ENCODE peak calls at places on chromosomes 4 and X, in five cellular contexts. H, K, X, N and S are unnamed samples.

GRCh38 chr4:66613591-66613990 is 931.7 kb downstream of the CENPC start:
- DNase-seq in H (no peak), K (no peak), X (no peak), N (no peak), S (no peak)

GRCh38 chrX:129768586-129769466 is 10.9 kb upstream of the SASH3 start:
- DNase-seq in H (no peak), K (no peak), X (no peak), N (no peak), S (peak; percentile 22)

GRCh38 chr4:153555730-153556440 is 89.7 kb downstream of the TMEM131L start:
- DNase-seq in H (no peak), K (peak; percentile 10), X (peak; percentile 42), N (no peak), S (peak; percentile 91)

GRCh38 chr4:135552131-135552530 is 1350.5 kb upstream of the PABPC4L start:
- DNase-seq in H (no peak), K (no peak), X (no peak), N (no peak), S (no peak)

GRCh38 chrX:10984213-10984612 is 126.9 kb upstream of the HCCS start:
- DNase-seq in H (no peak), K (no peak), X (no peak), N (no peak), S (no peak)

GRCh38 chr4:15003891-15004700 is 1.8 kb downstream of the CPEB2 start:
- DNase-seq in H (peak; percentile 56), K (no peak), X (peak; percentile 38), N (peak; percentile 63), S (no peak)

GRCh38 chr4:105474110-105474518 is 252 bp upstream of the PPA2 start:
- DNase-seq in H (no peak), K (no peak), X (no peak), N (no peak), S (peak; percentile 62)

GRCh38 chr4:26337612-26338011 is 16.8 kb downstream of the RBPJ start:
- DNase-seq in H (no peak), K (no peak), X (no peak), N (no peak), S (no peak)

GRCh38 chr4:185219551-185220344 is 10.3 kb downstream of the SNX25 start:
- DNase-seq in H (no peak), K (no peak), X (no peak), N (no peak), S (peak; percentile 76)

DNA sequence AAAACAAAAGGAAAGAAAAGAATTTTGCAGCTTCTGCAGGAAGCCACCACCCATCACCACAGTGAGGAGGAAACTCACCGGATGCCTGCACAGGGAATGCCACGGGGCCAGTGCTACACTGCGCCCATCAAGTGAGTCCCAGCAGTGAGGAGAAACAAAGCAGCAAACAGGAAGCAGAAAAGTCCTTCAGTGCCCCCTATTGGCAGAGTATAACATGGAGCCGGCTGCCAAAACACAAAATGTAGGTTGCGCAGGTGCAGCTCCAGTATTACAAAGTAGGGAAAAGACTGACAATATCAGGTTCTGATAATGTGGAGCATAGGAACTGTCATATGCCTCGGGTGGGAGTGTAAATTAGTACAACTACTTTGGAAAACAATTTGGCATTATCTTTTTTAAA is 23.3 kb upstream of the SCML2 start:
- DNase-seq in H (no peak), K (no peak), X (no peak), N (no peak), S (no peak)
- TF ChIP-seq CTCF in H (peak; percentile 21), K (peak; percentile 56), X (no peak), N (peak; percentile 29), S (peak; percentile 46)

DNA sequence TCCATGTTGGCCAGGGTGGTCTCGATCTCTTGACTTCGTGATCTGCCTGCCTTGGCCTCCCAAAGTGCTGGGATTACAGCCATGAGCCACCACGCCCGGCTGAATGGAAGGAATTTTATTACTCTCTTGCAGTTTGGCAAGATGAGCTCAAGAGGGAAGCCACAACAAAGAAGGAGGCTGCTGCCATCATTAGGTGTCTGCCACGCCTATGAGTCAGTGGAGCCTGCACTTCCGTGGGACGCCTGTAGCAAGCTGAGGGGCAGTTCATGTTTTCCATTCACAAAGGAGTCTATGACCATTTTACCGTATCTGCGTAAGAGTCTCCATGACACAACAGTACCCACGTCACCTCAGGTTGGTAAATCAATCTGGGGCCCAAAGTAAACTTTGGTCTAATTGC is 51.2 kb upstream of the CHRNA9 start:
- DNase-seq in H (no peak), K (peak; percentile 80), X (no peak), N (peak; percentile 94), S (peak; percentile 79)
- TF ChIP-seq CTCF in H (no peak), K (no peak), X (no peak), N (peak; percentile 54), S (peak; percentile 32)

GRCh38 chrX:104668550-104668949 is 102.6 kb downstream of the IL1RAPL2 start:
- DNase-seq in H (no peak), K (no peak), X (no peak), N (no peak), S (peak; percentile 49)
- TF ChIP-seq CTCF in H (no peak), K (no peak), X (no peak), N (no peak), S (no peak)

DNA sequence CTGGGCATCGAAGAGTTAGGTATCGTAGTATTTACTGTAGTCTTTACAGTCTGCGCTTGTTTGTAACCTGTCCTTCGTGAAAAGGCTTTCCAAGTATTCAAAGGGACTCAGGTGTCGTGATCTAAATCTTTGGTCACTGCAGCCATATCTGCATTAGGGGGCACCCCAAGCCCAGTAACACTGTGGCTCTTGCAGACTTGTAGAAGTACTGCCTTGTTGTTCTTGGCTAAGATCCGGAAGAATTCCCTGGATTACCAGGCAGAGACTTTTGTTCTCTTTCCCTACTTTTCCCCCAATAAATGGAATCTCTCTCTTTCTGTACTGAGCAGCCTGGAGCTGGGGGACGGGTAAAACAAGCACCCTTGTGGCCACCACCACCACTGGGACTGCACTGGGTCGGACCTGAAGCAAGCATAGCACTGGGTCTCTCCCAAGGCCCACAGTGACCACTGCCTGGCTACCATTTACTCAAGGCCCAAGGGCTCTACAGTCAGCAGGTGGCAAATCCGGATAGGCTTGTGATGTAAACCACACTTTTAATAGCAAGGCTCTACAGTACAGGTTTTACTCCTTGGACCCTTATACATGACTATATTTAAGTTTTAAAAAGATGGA is 12.0 kb downstream of the CXorf58 start:
- DNase-seq in H (no peak), K (no peak), X (no peak), N (no peak), S (no peak)
- TF ChIP-seq CTCF in H (no peak), K (no peak), X (no peak), N (no peak), S (no peak)

DNA sequence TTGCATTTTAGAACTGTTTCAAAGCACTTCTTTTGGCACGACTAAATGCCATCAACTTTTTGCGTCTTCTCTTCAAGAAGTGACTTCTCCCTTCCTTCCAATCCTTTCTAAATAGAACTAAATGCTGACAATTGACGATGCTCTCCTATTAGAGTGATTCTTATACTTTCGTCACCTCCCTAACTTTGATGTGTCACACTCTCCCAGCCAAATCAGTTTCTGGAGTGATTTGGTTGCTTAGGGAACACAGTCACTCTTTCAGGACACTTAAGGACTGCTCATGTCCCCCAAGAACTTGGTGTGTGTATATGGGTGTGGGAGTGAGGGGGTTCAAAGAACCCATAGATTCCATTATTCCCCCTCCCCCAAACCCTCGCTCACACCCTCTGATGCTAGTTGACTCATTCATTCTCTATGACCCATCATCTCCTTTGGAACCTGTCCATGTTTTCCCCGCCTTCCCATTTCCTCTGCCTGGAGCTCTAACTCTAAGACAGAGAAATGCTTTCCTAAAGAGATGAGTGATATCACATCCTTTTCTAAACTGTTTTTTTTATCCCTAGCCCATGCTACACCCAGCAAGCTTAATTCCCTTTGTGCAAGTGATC is 26.8 kb upstream of the AREG start:
- DNase-seq in H (no peak), K (no peak), X (no peak), N (no peak), S (no peak)
- TF ChIP-seq CTCF in H (no peak), K (no peak), X (no peak), N (no peak), S (no peak)

GRCh38 chrX:17375631-17376380 is 806 bp downstream of the NHS start:
- DNase-seq in H (no peak), K (no peak), X (no peak), N (no peak), S (no peak)
- TF ChIP-seq CTCF in H (no peak), K (no peak), X (no peak), N (no peak), S (no peak)

GRCh38 chrX:25726539-25726938 is 411.6 kb upstream of the MAGEB18 start:
- DNase-seq in H (no peak), K (no peak), X (no peak), N (no peak), S (no peak)

GRCh38 chrX:25717122-25717521 is 421.0 kb upstream of the MAGEB18 start:
- DNase-seq in H (no peak), K (no peak), X (no peak), N (no peak), S (no peak)

DNA sequence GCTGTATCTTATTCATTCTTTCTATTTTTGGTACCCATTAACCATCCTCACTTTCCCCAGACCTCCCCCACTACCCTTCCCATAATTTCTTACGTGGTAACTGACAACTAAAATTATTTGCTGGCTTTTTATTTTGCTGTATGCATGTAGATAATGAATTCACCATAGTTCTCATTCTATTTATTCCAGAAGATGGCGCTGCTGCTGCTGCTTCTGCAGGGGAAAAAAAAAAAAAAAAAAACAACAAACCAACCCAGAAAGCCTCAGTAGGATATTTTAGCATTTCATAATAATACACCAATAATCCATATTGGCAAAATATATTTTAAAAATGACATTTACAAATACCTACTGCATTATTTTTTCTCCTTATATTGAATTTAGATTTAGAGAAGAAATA is 416.6 kb upstream of the MAGEB18 start:
- DNase-seq in H (no peak), K (no peak), X (no peak), N (no peak), S (no peak)
- TF ChIP-seq CTCF in H (no peak), K (peak; percentile 39), X (no peak), N (no peak), S (peak; percentile 26)

DNA sequence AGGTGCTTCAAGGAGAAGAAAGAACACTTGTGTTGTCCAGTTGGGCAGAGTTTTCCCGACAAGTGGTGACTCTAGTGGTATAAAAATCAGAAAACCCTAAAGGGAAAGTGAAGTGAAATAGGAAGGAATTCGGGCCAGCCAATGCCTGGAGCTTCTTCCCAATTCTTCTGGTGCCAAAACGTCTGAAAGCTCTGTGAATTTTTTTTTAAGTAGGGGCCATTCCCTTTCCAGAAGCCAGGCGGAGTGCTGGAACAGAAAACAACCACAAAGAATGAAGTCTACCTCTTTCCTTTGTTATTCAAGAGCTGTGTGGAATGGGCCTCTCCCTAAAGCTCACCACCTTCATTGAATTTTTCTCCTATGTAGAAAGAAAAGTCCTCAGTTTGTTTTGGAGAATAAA is 43.1 kb upstream of the PPARGC1A start:
- DNase-seq in H (no peak), K (no peak), X (no peak), N (no peak), S (peak; percentile 68)
- TF ChIP-seq CTCF in H (no peak), K (peak; percentile 13), X (no peak), N (no peak), S (peak; percentile 69)

DNA sequence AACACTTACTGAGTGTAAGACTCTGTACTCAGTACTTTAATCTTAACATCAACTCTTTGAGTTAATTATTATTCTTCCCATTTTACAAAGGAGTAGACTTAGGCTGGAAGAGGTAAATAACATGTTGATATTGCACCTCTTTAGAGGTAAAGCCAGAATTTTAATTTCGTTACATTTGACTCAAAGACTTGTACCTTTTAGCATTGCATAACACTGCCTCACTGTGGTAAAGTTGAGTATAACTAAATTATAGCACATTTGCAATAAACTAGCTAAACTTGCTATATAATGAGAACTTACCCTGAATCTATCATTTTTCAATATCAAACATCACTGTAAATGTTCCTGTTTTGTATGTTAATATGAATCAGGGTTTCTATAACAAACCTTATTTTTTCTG is 218.5 kb downstream of the PRR32 start:
- DNase-seq in H (no peak), K (no peak), X (no peak), N (no peak), S (no peak)
- TF ChIP-seq CTCF in H (no peak), K (peak; percentile 22), X (no peak), N (no peak), S (no peak)

GRCh38 chr4:184097240-184097619 is 120.4 kb downstream of the ENPP6 start:
- DNase-seq in H (no peak), K (no peak), X (peak; percentile 44), N (no peak), S (no peak)
- TF ChIP-seq CTCF in H (no peak), K (peak; percentile 14), X (no peak), N (no peak), S (no peak)